ENCODE peak calls at places on chromosomes 13 and 19, in ten cellular contexts. X, H, A, Q, W, G, J, Y, O and N are unnamed samples.

GRCh38 chr19:18668744-18669523 is 14.5 kb upstream of the CRTC1 start:
- DNase-seq in X (no peak), H (no peak), A (no peak), Q (no peak), W (no peak), G (no peak), J (no peak), Y (no peak), O (no peak), N (no peak)

GRCh38 chr19:48043675-48044258 is at the start of gene CABP5:
- DNase-seq in X (no peak), H (no peak), A (no peak), Q (no peak), W (no peak), G (no peak), J (no peak), Y (no peak), O (no peak), N (no peak)

GRCh38 chr19:10431943-10432735 is 11.8 kb downstream of the PDE4A start:
- DNase-seq in X (peak), H (peak), A (peak), Q (no peak), W (peak), G (no peak), J (no peak), Y (peak), O (peak), N (peak)

GRCh38 chr13:69418319-69418718 is 689.3 kb upstream of the ATXN8OS start:
- DNase-seq in X (no peak), H (no peak), A (no peak), Q (no peak), W (no peak), G (no peak), J (no peak), Y (no peak), O (no peak), N (no peak)

GRCh38 chr13:66543780-66544179 is 686.4 kb downstream of the PCDH9 start:
- DNase-seq in X (no peak), H (no peak), A (no peak), Q (no peak), W (no peak), G (no peak), J (no peak), Y (no peak), O (no peak), N (no peak)

GRCh38 chr13:46613409-46614049 is 60.6 kb downstream of the LRCH1 start:
- DNase-seq in X (no peak), H (no peak), A (no peak), Q (no peak), W (no peak), G (no peak), J (no peak), Y (no peak), O (no peak), N (no peak)

GRCh38 chr13:21677075-21677628 is 6.3 kb downstream of the FGF9 start:
- DNase-seq in X (no peak), H (no peak), A (no peak), Q (no peak), W (no peak), G (no peak), J (no peak), Y (no peak), O (no peak), N (no peak)

GRCh38 chr19:41918653-41919244 is 9.5 kb downstream of the ERFL start:
- DNase-seq in X (no peak), H (no peak), A (no peak), Q (no peak), W (no peak), G (no peak), J (no peak), Y (no peak), O (no peak), N (no peak)

GRCh38 chr19:45125975-45126493 is 33.1 kb downstream of the PPP1R37 start:
- DNase-seq in X (no peak), H (peak), A (peak), Q (peak), W (peak), G (no peak), J (no peak), Y (peak), O (peak), N (peak)

GRCh38 chr13:24267283-24267682 is 42.1 kb upstream of the C1QTNF9 start:
- DNase-seq in X (no peak), H (no peak), A (no peak), Q (no peak), W (no peak), G (peak), J (no peak), Y (no peak), O (peak), N (no peak)

GRCh38 chr19:44856438-44857083 is 10.5 kb downstream of the NECTIN2 start:
- DNase-seq in X (no peak), H (no peak), A (peak), Q (no peak), W (peak), G (no peak), J (no peak), Y (no peak), O (no peak), N (no peak)

GRCh38 chr13:62544928-62545327 is 1129.3 kb upstream of the PCDH20 start:
- DNase-seq in X (no peak), H (no peak), A (no peak), Q (no peak), W (no peak), G (no peak), J (no peak), Y (no peak), O (no peak), N (no peak)

GRCh38 chr13:112583592-112584277 is 4.2 kb downstream of the TUBGCP3 start:
- DNase-seq in X (peak), H (peak), A (no peak), Q (no peak), W (no peak), G (no peak), J (no peak), Y (no peak), O (peak), N (peak)

GRCh38 chr19:19053508-19054314 is 10.1 kb upstream of the SLC25A42 start:
- DNase-seq in X (no peak), H (peak), A (peak), Q (peak), W (peak), G (peak), J (no peak), Y (peak), O (peak), N (peak)

GRCh38 chr13:26965976-26966375 is 205.4 kb upstream of the GPR12 start:
- DNase-seq in X (no peak), H (no peak), A (peak), Q (no peak), W (no peak), G (peak), J (no peak), Y (peak), O (peak), N (no peak)

GRCh38 chr13:109790951-109791605 is 4.7 kb upstream of the IRS2 start:
- DNase-seq in X (peak), H (peak), A (no peak), Q (peak), W (no peak), G (no peak), J (no peak), Y (peak), O (no peak), N (peak)

GRCh38 chr19:5801796-5802616 is 2.9 kb upstream of the NRTN start:
- DNase-seq in X (no peak), H (no peak), A (no peak), Q (no peak), W (peak), G (no peak), J (no peak), Y (no peak), O (no peak), N (peak)

GRCh38 chr19:50516456-50516855 is 2.7 kb upstream of the ASPDH start:
- DNase-seq in X (no peak), H (no peak), A (no peak), Q (no peak), W (no peak), G (no peak), J (no peak), Y (no peak), O (no peak), N (no peak)

GRCh38 chr13:36804588-36804987 is 14.4 kb upstream of the RFXAP start:
- DNase-seq in X (no peak), H (no peak), A (no peak), Q (no peak), W (no peak), G (no peak), J (no peak), Y (no peak), O (no peak), N (no peak)

GRCh38 chr19:38142176-38143035 is 81.6 kb downstream of the DPF1 start:
- DNase-seq in X (peak), H (peak), A (peak), Q (peak), W (peak), G (peak), J (no peak), Y (peak), O (peak), N (peak)

GRCh38 chr19:45451850-45452387 is 15.9 kb upstream of the FOSB start:
- DNase-seq in X (no peak), H (no peak), A (no peak), Q (no peak), W (no peak), G (no peak), J (no peak), Y (no peak), O (no peak), N (no peak)

GRCh38 chr19:42468273-42468796 is 25.6 kb upstream of the CXCL17 start:
- DNase-seq in X (no peak), H (peak), A (no peak), Q (peak), W (no peak), G (no peak), J (no peak), Y (peak), O (no peak), N (no peak)

GRCh38 chr19:47786566-47786965 is 8.1 kb downstream of the SELENOW start:
- DNase-seq in X (no peak), H (no peak), A (no peak), Q (no peak), W (no peak), G (no peak), J (no peak), Y (no peak), O (no peak), N (no peak)

GRCh38 chr13:75353786-75354193 is 128.2 kb downstream of the TBC1D4 start:
- DNase-seq in X (no peak), H (no peak), A (no peak), Q (no peak), W (no peak), G (no peak), J (no peak), Y (no peak), O (peak), N (no peak)

GRCh38 chr19:48321372-48321621 is 4.1 kb upstream of the EMP3 start:
- DNase-seq in X (peak), H (peak), A (peak), Q (peak), W (peak), G (peak), J (peak), Y (peak), O (peak), N (peak)

GRCh38 chr19:4388171-4389063 is 11.9 kb downstream of the SH3GL1 start:
- DNase-seq in X (no peak), H (no peak), A (peak), Q (no peak), W (no peak), G (no peak), J (no peak), Y (peak), O (no peak), N (no peak)

GRCh38 chr13:34993470-34993869 is 51.4 kb downstream of the NBEA start:
- DNase-seq in X (no peak), H (no peak), A (no peak), Q (no peak), W (no peak), G (no peak), J (no peak), Y (no peak), O (no peak), N (no peak)

GRCh38 chr13:90696656-90697055 is 650.8 kb upstream of the MIR17HG start:
- DNase-seq in X (no peak), H (no peak), A (no peak), Q (no peak), W (no peak), G (no peak), J (no peak), Y (no peak), O (no peak), N (no peak)

DNA sequence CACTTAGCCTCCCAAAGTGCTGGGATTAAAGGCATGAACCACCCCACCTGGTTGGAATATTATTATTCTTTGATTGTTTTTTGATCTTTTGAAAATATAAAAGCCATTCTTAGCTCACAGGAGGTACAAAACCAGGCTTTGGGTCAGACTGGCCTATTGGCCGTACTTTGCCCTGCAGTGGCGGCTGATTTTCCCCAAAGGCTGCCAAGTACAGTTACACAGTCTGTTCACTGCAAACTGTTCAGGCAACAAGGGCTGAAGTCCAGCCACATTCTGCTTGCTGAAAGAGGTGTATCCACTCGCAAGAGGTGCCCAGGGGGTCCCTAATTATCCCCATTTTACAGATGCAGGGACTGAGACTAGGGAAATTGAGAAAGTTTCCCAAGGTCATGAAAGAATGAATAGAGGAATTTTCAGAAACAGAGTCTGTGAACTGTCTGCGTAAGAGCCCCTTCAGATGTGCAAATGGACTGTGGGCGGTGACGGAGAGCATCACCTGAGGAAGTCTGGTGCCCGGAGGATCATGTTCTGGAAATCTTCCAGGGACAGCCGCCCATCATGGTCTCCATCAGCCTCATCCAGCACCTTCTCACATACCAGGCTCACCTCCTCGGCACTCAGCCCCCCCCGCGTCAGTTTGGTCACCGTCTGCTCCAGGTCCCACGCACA is 9.0 kb downstream of the CIB3 start:
- DNase-seq in X (no peak), H (peak), A (no peak), Q (no peak), W (no peak), G (no peak), J (no peak), Y (no peak), O (no peak), N (no peak)
- TF ChIP-seq POLR2A in X (no peak), H (no peak), A (no peak), Q (no peak), W (no peak), G (no peak), J (no peak), Y (no peak), O (no peak), N (no peak)

GRCh38 chr19:35639321-35639639 is 2.3 kb upstream of the ETV2 start:
- DNase-seq in X (no peak), H (no peak), A (no peak), Q (no peak), W (no peak), G (no peak), J (no peak), Y (no peak), O (no peak), N (no peak)

GRCh38 chr19:35639863-35640262 is 1.7 kb upstream of the ETV2 start:
- DNase-seq in X (no peak), H (no peak), A (no peak), Q (no peak), W (no peak), G (no peak), J (no peak), Y (no peak), O (no peak), N (no peak)

GRCh38 chr19:35637165-35637564 is 4.4 kb upstream of the ETV2 start:
- DNase-seq in X (no peak), H (no peak), A (no peak), Q (no peak), W (no peak), G (no peak), J (no peak), Y (no peak), O (no peak), N (no peak)

GRCh38 chr19:35633727-35634440 is 5.0 kb downstream of the RBM42 start:
- DNase-seq in X (no peak), H (no peak), A (no peak), Q (no peak), W (no peak), G (no peak), J (no peak), Y (no peak), O (no peak), N (no peak)

GRCh38 chr19:35636651-35637050 is 4.9 kb upstream of the ETV2 start:
- DNase-seq in X (no peak), H (no peak), A (no peak), Q (no peak), W (no peak), G (no peak), J (no peak), Y (no peak), O (no peak), N (no peak)
- TF ChIP-seq POLR2A in X (no peak), H (no peak), A (no peak), Q (no peak), W (no peak), G (no peak), J (no peak), Y (no peak), O (no peak), N (no peak)

GRCh38 chr13:73850104-73850898 is 283.9 kb downstream of the KLF12 start:
- DNase-seq in X (no peak), H (no peak), A (no peak), Q (no peak), W (no peak), G (no peak), J (no peak), Y (no peak), O (no peak), N (no peak)
- TF ChIP-seq POLR2A in X (no peak), H (no peak), A (no peak), Q (no peak), W (no peak), G (no peak), J (no peak), Y (no peak), O (no peak), N (no peak)

DNA sequence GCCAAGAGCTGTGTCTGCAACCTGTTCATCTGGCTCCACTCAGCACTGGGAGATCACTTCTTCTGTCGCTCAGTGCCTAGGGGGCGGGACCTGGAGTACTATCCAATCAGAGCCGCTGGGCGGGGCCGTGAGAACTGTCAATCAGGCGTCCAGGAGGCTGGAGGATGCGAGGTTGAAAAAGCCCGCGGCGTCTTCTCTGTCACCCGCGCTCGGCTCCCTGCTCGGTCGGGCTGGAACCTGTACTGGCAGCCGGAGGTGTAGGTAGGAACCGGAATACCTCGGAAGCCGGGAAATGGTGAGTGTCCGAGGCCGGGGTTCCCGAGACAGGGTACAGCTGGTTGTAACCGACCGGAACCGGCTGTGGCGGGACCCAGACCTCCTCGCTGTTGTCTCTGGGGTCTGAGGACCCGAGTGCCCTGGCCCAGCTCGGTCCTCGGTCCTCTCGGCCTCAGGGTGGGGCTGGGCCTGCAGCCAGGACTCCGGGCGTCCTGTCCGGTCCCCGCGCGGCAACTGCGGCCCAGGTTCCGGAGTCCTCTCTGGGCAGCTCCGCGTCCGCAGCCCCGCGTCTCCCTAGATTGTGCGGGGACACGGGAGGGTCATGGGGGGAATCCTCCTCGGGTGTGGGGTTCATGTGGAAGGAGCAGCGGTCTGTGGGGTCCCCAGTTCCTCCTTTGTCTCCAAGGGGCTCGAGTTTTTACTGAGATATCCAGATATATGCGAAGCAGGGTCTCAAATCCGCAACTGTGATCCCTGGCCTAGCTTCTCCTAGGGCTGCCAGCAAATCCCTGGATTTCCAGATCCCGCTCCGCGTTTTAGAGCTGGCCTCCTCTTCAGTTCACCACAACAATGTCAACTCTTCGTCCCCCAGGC is 42.6 kb downstream of the ZNF627 start:
- DNase-seq in X (peak), H (peak), A (peak), Q (peak), W (peak), G (peak), J (peak), Y (peak), O (peak), N (peak)
- TF ChIP-seq POLR2A in X (no peak), H (peak), A (no peak), Q (peak), W (peak), G (no peak), J (no peak), Y (no peak), O (no peak), N (peak)

GRCh38 chr19:2787115-2787514 is 1.8 kb downstream of the THOP1 start:
- DNase-seq in X (no peak), H (no peak), A (no peak), Q (no peak), W (no peak), G (no peak), J (no peak), Y (no peak), O (no peak), N (no peak)

GRCh38 chr19:2782936-2783780 is at the start of gene SGTA:
- DNase-seq in X (peak), H (peak), A (peak), Q (peak), W (peak), G (peak), J (peak), Y (peak), O (peak), N (peak)

GRCh38 chr19:2783781-2784145 is 690 bp upstream of the SGTA start:
- DNase-seq in X (no peak), H (no peak), A (no peak), Q (no peak), W (no peak), G (no peak), J (no peak), Y (no peak), O (no peak), N (no peak)

GRCh38 chr19:2788237-2788636 is 2.9 kb downstream of the THOP1 start:
- DNase-seq in X (no peak), H (no peak), A (no peak), Q (no peak), W (no peak), G (no peak), J (no peak), Y (no peak), O (no peak), N (no peak)

GRCh38 chr19:2785244-2786000 is at the start of gene THOP1:
- DNase-seq in X (peak), H (peak), A (peak), Q (peak), W (peak), G (peak), J (peak), Y (peak), O (peak), N (peak)
- TF ChIP-seq POLR2A in X (peak), H (peak), A (no peak), Q (peak), W (peak), G (peak), J (peak), Y (peak), O (peak), N (peak)

DNA sequence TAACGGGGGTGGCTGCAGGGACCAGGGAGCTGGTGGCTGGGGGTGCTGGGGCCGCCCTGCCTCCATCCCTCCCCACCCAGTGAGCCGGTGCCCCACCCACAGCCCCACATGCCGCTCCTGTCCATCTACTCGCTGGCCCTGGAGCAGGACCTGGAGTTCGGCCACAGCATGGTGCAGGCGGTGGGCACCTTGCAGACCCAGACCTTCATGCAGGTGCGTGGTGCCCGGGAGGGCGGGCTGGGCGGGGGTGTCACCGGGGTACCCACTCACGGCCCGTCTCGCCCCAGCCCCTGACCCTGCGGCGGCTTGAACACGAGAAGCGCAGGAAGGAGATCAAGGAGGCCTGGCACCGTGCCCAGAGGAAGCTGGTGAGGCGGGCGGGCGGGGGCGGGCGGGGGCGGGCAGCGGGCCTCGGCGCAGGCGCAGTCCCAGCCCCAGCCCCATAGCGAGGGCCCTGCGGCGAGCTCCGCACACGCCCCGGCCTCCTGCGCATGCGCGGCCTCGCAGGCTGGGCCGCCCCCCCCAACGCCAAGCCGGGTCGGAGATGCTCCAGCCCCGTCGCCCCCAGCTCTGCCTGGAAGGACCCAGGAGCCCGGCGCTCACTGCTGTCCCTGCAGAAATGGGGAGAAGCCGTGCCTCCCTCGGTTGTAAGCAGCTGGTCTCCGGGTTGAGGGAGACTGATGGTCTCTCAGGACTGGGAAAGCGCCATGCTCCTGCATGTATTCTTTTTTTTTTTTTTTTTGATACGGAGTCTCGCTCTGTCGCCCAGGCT is 7.7 kb downstream of the ARHGAP45 start:
- DNase-seq in X (peak), H (peak), A (peak), Q (peak), W (peak), G (no peak), J (peak), Y (peak), O (peak), N (peak)
- TF ChIP-seq POLR2A in X (no peak), H (no peak), A (no peak), Q (peak), W (no peak), G (no peak), J (no peak), Y (no peak), O (no peak), N (no peak)

GRCh38 chr19:58338825-58339558 is 12.2 kb downstream of the ZSCAN22 start:
- DNase-seq in X (no peak), H (no peak), A (no peak), Q (no peak), W (no peak), G (no peak), J (no peak), Y (no peak), O (no peak), N (no peak)
- TF ChIP-seq POLR2A in X (no peak), H (no peak), A (no peak), Q (no peak), W (no peak), G (no peak), J (no peak), Y (no peak), O (no peak), N (no peak)